ENCODE peak calls at places on chromosomes 3 and 15, in four cellular contexts. W is WERI-Rb-1, K is colonic mucosa, X is cardiac muscle cell. P is an unnamed sample. For H3K27me3 and H3K36me3, the result is how much of the 10 kb centered on the place peaks cover.

GRCh38 chr3:150737874-150738679 is 24.9 kb downstream of the SIAH2 start:
- DNase-seq in W (no peak), K (no peak), X (no peak), P (peak)

GRCh38 chr3:117853923-117854322 is 1144.3 kb downstream of the TUSC7 start:
- DNase-seq in W (no peak), K (no peak), X (no peak), P (no peak)

GRCh38 chr3:29922990-29923746 is 642.3 kb downstream of the RBMS3 start:
- DNase-seq in W (peak), K (no peak), X (no peak), P (no peak)

GRCh38 chr15:77276943-77277342 is 143.0 kb downstream of the PEAK1 start:
- DNase-seq in W (no peak), K (no peak), X (no peak), P (no peak)

GRCh38 chr3:16252243-16252978 is 12.3 kb downstream of the DPH3 start:
- DNase-seq in W (no peak), K (peak), X (no peak), P (no peak)

GRCh38 chr3:3110299-3110630 is at the start of gene IL5RA:
- DNase-seq in W (no peak), K (no peak), X (peak), P (peak)

GRCh38 chr3:148880681-148881080 is 15.6 kb downstream of the CPA3 start:
- DNase-seq in W (peak), K (no peak), X (peak), P (peak)

GRCh38 chr15:30974112-30974511 is 17.3 kb downstream of the MTMR10 start:
- DNase-seq in W (no peak), K (no peak), X (no peak), P (no peak)

GRCh38 chr3:73422556-73422955 is 202.2 kb downstream of the PDZRN3 start:
- DNase-seq in W (no peak), K (no peak), X (no peak), P (no peak)

GRCh38 chr15:97502038-97502437 is 458.5 kb upstream of the ARRDC4 start:
- DNase-seq in W (no peak), K (no peak), X (no peak), P (no peak)

GRCh38 chr3:50322386-50323091 is at the start of gene HYAL2:
- DNase-seq in W (no peak), K (peak), X (no peak), P (peak)

GRCh38 chr3:100042577-100042981 is 71.7 kb downstream of the FILIP1L start:
- DNase-seq in W (no peak), K (no peak), X (no peak), P (no peak)

GRCh38 chr3:136882575-136882974 is 20.6 kb downstream of the NCK1 start:
- DNase-seq in W (no peak), K (no peak), X (no peak), P (no peak)

GRCh38 chr3:172241385-172241784 is 202.0 kb downstream of the FNDC3B start:
- DNase-seq in W (no peak), K (no peak), X (no peak), P (no peak)

GRCh38 chr15:57881361-57881760 is 174.8 kb downstream of the POLR2M start:
- DNase-seq in W (no peak), K (no peak), X (no peak), P (no peak)

GRCh38 chr3:167575000-167575399 is 78.7 kb downstream of the WDR49 start:
- DNase-seq in W (no peak), K (no peak), X (no peak), P (peak)

GRCh38 chr3:175307642-175308041 is 448.5 kb downstream of the NAALADL2 start:
- DNase-seq in W (no peak), K (no peak), X (no peak), P (no peak)

GRCh38 chr3:16866447-16867025 is 18.2 kb upstream of the PLCL2 start:
- DNase-seq in W (no peak), K (no peak), X (no peak), P (no peak)

GRCh38 chr3:36796896-36797295 is 32.5 kb upstream of the DCLK3 start:
- DNase-seq in W (no peak), K (no peak), X (no peak), P (no peak)

GRCh38 chr3:173038484-173038871 is 102.6 kb downstream of the SPATA16 start:
- DNase-seq in W (no peak), K (no peak), X (no peak), P (no peak)

GRCh38 chr15:38642689-38643270 is 78.2 kb upstream of the RASGRP1 start:
- DNase-seq in W (no peak), K (no peak), X (no peak), P (no peak)

GRCh38 chr15:66065325-66065724 is 188.2 kb downstream of the MEGF11 start:
- DNase-seq in W (no peak), K (no peak), X (no peak), P (no peak)
- H3K4me3 ChIP-seq in W (no peak), K (no peak), X (no peak), P (no peak)

GRCh38 chr3:43951813-43952212 is 261.1 kb downstream of the ABHD5 start:
- DNase-seq in W (no peak), K (no peak), X (no peak), P (no peak)

GRCh38 chr3:43953814-43954241 is 263.1 kb downstream of the ABHD5 start:
- DNase-seq in W (no peak), K (no peak), X (no peak), P (no peak)

GRCh38 chr3:43950775-43951174 is 260.0 kb downstream of the ABHD5 start:
- DNase-seq in W (no peak), K (no peak), X (no peak), P (no peak)

GRCh38 chr3:43954321-43954720 is 263.6 kb downstream of the ABHD5 start:
- DNase-seq in W (no peak), K (no peak), X (no peak), P (no peak)

GRCh38 chr3:43953375-43953774 is 262.6 kb downstream of the ABHD5 start:
- DNase-seq in W (no peak), K (no peak), X (no peak), P (no peak)
- H3K27me3 ChIP-seq in W (under half), K (under half), X (under half), P (under half)

DNA sequence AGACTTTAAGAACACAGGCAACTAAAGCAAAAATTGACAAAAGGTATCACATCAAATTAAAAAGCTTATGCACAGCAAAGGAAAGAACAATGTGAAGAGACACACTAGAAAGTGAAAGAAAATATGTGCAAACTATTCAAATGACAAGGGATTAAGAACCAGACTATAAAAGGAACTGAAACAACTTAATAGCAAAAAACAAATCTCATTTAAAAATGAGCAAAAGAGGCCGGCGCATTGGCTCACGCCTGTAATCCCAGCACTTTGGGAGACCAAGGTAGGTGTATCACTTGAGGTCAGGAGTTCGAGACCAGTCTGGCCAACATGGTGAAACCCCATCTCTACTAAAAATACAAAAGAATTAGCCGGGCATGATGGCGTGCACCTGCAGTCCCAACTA is 14.4 kb downstream of the NGLY1 start:
- DNase-seq in W (no peak), K (no peak), X (no peak), P (no peak)
- H3K36me3 ChIP-seq in W (under half), K (under half), X (under half), P (under half)

DNA sequence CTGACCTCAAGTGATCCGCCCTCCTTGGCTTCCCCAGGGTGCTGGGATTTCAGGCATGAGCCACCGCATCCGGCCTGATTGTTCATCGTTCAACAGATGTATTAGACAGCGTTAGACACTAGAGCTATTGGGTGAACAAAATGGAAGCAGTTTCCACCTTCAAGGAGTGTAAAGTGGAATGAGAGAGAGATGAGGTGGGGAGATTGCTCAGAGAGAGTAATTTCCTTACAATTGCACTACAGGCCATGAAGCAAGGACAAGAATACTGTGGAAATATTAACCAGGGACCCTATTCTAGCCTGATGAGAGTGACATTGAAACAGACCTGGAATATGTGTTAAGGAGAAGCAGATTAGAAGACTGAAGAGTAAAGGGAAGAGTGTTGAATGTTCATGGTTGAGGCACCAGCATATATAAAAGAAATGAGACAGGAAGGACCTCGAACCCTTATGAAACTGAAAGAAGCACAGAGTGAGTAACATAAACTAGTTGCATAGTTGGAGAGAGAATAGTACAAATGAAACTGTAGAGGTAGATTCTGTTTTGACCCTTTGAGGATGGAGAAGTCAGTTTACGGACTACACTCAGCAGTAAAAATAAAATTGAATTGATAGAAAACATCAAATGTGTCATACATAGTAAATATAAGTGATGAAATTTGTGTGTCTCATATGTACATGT is 7.2 kb downstream of the RTF1 start:
- DNase-seq in W (no peak), K (no peak), X (no peak), P (no peak)
- H3K4me3 ChIP-seq in W (no peak), K (no peak), X (no peak), P (no peak)

DNA sequence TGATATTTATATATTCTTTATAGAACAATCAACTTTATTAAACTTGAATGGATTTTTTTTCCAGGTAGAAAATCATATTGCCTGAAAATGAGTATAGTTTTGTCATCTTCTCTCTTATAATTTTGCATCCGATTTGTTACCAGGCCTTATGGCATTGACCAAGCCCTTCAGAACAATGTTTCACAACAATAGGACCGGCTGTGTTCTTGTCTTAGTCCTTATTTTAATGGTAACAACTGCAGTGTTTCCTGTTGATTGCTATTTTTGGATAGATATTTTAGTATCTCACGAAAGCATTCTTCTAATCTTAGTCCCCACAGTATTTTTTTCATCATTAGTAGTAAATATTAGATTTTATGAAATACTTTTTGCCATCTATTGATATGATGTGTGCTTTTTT is 88.1 kb upstream of the ANKRD34C start:
- DNase-seq in W (no peak), K (no peak), X (no peak), P (no peak)
- H3K27me3 ChIP-seq in W (under half), K (under half), X (under half), P (under half)

GRCh38 chr15:89118481-89118989 is 30.3 kb downstream of the ABHD2 start:
- DNase-seq in W (no peak), K (no peak), X (no peak), P (no peak)

GRCh38 chr15:89121414-89121813 is 33.2 kb downstream of the ABHD2 start:
- DNase-seq in W (no peak), K (peak), X (no peak), P (no peak)

GRCh38 chr15:89122532-89123525 is 34.6 kb downstream of the ABHD2 start:
- DNase-seq in W (no peak), K (no peak), X (no peak), P (no peak)

GRCh38 chr15:89117790-89118189 is 29.5 kb downstream of the ABHD2 start:
- DNase-seq in W (no peak), K (no peak), X (no peak), P (no peak)

GRCh38 chr15:89119489-89120478 is 31.5 kb downstream of the ABHD2 start:
- DNase-seq in W (no peak), K (no peak), X (peak), P (no peak)
- H3K36me3 ChIP-seq in W (under half), K (under half), X (under half), P (under half)

GRCh38 chr3:65400893-65401292 is 637.8 kb downstream of the MAGI1 start:
- DNase-seq in W (no peak), K (no peak), X (no peak), P (no peak)
- H3K4me3 ChIP-seq in W (no peak), K (no peak), X (no peak), P (no peak)

DNA sequence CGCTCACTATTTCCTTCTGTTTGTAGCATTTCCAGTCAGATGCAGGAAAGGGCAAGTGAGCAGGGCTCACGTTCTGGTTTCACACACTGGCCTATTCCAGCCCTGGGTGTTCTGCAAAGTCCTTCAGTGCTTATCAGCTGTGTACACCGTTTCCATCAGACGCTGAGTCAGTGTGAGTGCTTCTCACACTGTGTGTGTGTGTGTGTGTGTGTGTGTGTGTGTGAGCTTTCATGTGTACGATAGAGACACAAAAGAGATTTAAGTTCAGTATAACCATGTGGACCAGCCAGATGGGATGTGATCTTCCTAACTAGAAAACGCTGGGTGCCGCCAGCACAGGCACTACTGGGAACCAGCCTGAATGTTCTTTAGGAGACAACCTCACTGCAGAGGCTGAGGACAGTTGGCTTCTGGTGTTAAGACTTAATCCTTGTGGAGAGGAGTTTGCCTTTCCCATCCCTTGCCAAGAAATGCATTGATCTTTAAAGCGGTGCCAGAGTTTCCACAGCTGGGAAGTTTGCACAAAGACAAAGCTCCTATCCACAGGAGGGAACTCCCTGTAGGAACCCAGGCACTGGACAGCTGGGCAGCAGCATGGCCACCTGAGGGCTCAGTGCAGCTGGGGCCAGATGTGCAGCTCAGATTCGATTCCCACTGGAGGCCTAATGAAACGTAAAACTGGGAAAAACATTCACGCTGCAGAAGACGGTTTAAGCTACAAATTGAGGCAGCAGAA is 3.9 kb upstream of the CHSY1 start:
- DNase-seq in W (peak), K (no peak), X (peak), P (no peak)
- H3K27me3 ChIP-seq in W (under half), K (under half), X (under half), P (under half)

GRCh38 chr3:47870156-47870555 is 67.2 kb downstream of the DHX30 start:
- DNase-seq in W (no peak), K (no peak), X (no peak), P (no peak)

GRCh38 chr3:47870702-47871255 is 67.8 kb downstream of the DHX30 start:
- DNase-seq in W (no peak), K (no peak), X (no peak), P (no peak)

GRCh38 chr3:47871389-47871788 is 68.5 kb downstream of the DHX30 start:
- DNase-seq in W (no peak), K (no peak), X (no peak), P (no peak)

GRCh38 chr3:47867451-47868017 is 64.6 kb downstream of the DHX30 start:
- DNase-seq in W (no peak), K (no peak), X (no peak), P (no peak)

DNA sequence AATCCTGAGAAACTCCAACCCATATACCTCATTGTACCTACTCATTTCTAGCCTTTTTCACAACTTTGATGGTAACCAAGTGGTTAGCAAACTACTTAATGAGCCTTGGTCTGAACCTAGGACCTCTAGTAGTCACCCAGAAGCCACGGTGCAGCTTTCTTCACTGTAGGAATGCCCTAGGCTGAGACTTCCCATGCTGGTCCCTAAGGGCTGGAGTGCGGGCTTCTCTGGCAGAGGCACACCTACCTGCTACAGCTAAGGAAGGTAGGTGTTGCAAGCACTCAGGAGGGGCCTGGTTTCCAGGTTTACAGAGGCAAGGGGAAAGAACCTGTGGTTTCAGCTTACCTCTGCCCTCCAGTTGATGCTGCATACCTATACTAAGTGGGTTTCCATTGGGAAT is 65.4 kb downstream of the DHX30 start:
- DNase-seq in W (no peak), K (no peak), X (no peak), P (no peak)
- H3K36me3 ChIP-seq in W (half or more), K (under half), X (half or more), P (half or more)

GRCh38 chr15:32029409-32029861 is 880 bp upstream of the CHRNA7 start:
- DNase-seq in W (peak), K (peak), X (peak), P (peak)

GRCh38 chr15:32030795-32031194 is 480 bp downstream of the CHRNA7 start:
- DNase-seq in W (peak), K (no peak), X (peak), P (no peak)

GRCh38 chr15:32028921-32029320 is 1.4 kb upstream of the CHRNA7 start:
- DNase-seq in W (peak), K (no peak), X (peak), P (peak)

GRCh38 chr15:32033186-32033890 is 3.0 kb downstream of the CHRNA7 start:
- DNase-seq in W (no peak), K (peak), X (no peak), P (no peak)

DNA sequence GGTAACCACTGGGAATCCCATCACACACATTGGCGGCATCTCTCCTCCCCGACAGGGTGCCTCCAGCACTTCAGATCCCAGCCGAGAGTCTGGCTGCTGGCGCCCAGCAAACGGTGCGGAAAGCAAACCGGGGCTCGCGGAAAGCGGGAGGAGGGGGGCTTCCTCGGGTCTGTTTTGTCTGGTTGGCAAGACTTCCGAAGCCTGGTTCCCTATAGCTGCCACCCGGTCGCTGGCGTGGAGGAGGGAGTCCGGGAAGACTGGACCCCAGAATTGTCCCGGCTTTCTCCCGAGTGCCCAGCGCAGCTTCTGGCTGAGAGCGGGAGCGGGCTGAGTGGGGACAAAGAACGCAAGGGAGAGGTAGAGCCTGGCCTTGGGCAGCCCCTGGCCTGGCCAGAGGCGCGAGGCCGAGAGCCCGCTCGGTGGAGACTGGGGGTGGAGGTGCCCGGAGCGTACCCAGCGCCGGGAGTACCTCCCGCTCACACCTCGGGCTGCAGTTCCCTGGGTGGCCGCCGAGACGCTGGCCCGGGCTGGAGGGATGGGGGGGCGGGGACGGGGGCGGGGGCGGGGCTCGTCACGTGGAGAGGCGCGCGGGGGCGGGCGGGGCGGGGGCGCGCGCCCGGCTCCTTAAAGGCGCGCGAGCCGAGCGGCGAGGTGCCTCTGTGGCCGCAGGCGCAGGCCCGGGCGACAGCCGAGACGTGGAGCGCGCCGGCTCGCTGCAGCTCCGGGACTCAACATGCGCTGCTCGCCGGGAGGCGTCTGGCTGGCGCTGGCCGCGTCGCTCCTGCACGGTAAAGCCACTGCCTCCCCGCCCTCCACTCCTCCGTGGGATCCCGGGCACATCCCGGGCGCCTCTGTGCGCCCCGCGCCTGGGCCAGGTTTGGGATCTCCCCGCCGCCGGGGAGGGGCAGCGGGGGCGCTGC is at the start of gene CHRNA7:
- DNase-seq in W (peak), K (peak), X (peak), P (peak)
- H3K4me3 ChIP-seq in W (peak), K (peak), X (peak), P (peak)